ENCODE peak calls at places on chromosomes 2 and 18, in nine cellular contexts. T is SK-N-SH, K is K562, Y is HCT116, H is A549, C is GM23338, L is HepG2, B is GM12878, V is HL-60. I is an unnamed sample.

GRCh38 chr2:185179783-185180182 is 558.8 kb upstream of the FSIP2 start:
- DNase-seq in K (no peak), B (no peak), Y (no peak), L (no peak), V (no peak), T (peak), H (no peak), C (no peak), I (no peak)

GRCh38 chr2:217291259-217291658 is 431.4 kb upstream of the TNP1 start:
- DNase-seq in K (no peak), H (no peak), C (no peak), V (no peak), T (no peak), L (no peak), B (no peak), Y (no peak), I (no peak)

GRCh38 chr18:46711444-46711863 is 45.4 kb downstream of the ST8SIA5 start:
- DNase-seq in T (peak), C (peak), K (peak), B (no peak), H (no peak), Y (no peak), V (no peak), L (no peak), I (no peak)

GRCh38 chr18:63205791-63206252 is 113.7 kb downstream of the BCL2 start:
- DNase-seq in V (no peak), H (no peak), B (no peak), Y (no peak), C (no peak), T (no peak), L (no peak), K (no peak), I (no peak)

GRCh38 chr2:187617925-187618324 is 63.7 kb upstream of the TFPI start:
- DNase-seq in V (no peak), Y (no peak), L (no peak), K (no peak), C (no peak), B (no peak), T (no peak), H (no peak), I (no peak)

GRCh38 chr18:67400502-67401117 is 115.9 kb downstream of the DSEL start:
- DNase-seq in V (no peak), T (no peak), B (no peak), Y (no peak), H (no peak), K (no peak), C (no peak), L (no peak), I (no peak)

GRCh38 chr18:73340135-73340934 is 472.5 kb upstream of the NETO1 start:
- DNase-seq in K (no peak), Y (no peak), L (peak), C (no peak), H (no peak), T (no peak), B (peak), V (no peak), I (no peak)

GRCh38 chr2:170814551-170815245 is 2.0 kb upstream of the GAD1 start:
- DNase-seq in K (no peak), T (no peak), H (no peak), L (no peak), C (peak), V (no peak), Y (no peak), B (no peak), I (no peak)

GRCh38 chr2:188940171-188940570 is 34.0 kb upstream of the COL3A1 start:
- DNase-seq in L (no peak), V (no peak), C (no peak), H (no peak), B (no peak), K (no peak), Y (no peak), T (no peak), I (no peak)

GRCh38 chr2:230408244-230408842 is 7.7 kb upstream of the SP100 start:
- DNase-seq in L (no peak), Y (no peak), T (no peak), K (no peak), H (no peak), B (no peak), C (no peak), V (no peak), I (no peak)

GRCh38 chr2:174333502-174334277 is 1.1 kb upstream of the SP9 start:
- DNase-seq in T (no peak), V (no peak), Y (no peak), B (no peak), C (peak), H (no peak), K (no peak), L (no peak), I (no peak)

GRCh38 chr2:16218161-16218560 is 277.8 kb downstream of the MYCN start:
- DNase-seq in T (no peak), V (no peak), L (no peak), C (no peak), Y (no peak), K (no peak), H (no peak), B (no peak), I (no peak)

GRCh38 chr2:236861196-236861875 is 224.4 kb upstream of the COPS8 start:
- DNase-seq in H (no peak), Y (no peak), V (no peak), B (no peak), K (no peak), C (no peak), T (no peak), L (no peak), I (no peak)

GRCh38 chr18:12376034-12376717 is 851 bp downstream of the AFG3L2 start:
- DNase-seq in Y (no peak), V (no peak), T (peak), K (no peak), L (peak), H (no peak), C (peak), B (no peak), I (no peak)

GRCh38 chr2:150705357-150705756 is 217.9 kb upstream of the RND3 start:
- DNase-seq in K (no peak), T (no peak), B (no peak), L (no peak), H (no peak), C (no peak), V (no peak), Y (no peak), I (no peak)

GRCh38 chr2:204264068-204264693 is 281.1 kb upstream of the PARD3B start:
- DNase-seq in Y (no peak), L (no peak), V (no peak), C (peak), B (no peak), T (no peak), H (no peak), K (no peak), I (no peak)

GRCh38 chr2:54691439-54692135 is 31.9 kb upstream of the EML6 start:
- DNase-seq in T (no peak), K (peak), V (no peak), Y (no peak), L (peak), C (no peak), H (no peak), B (no peak), I (no peak)

GRCh38 chr18:7325126-7325430 is 94.2 kb downstream of the LRRC30 start:
- DNase-seq in H (no peak), K (no peak), T (no peak), V (no peak), Y (no peak), L (no peak), B (no peak), C (no peak), I (no peak)

GRCh38 chr18:10544093-10544748 is 18.4 kb downstream of the NAPG start:
- DNase-seq in T (no peak), Y (no peak), C (peak), H (no peak), V (no peak), K (no peak), B (no peak), L (no peak), I (no peak)

GRCh38 chr18:6557052-6557451 is 142.3 kb upstream of the L3MBTL4 start:
- DNase-seq in B (no peak), H (no peak), V (no peak), K (no peak), T (peak), C (peak), L (no peak), Y (no peak), I (no peak)

GRCh38 chr18:42192251-42193248 is 237.5 kb downstream of the PIK3C3 start:
- DNase-seq in L (peak), V (no peak), H (no peak), K (no peak), C (no peak), Y (no peak), B (no peak), T (peak), I (no peak)

GRCh38 chr2:62895632-62896009 is 155.0 kb upstream of the OTX1 start:
- DNase-seq in B (no peak), H (no peak), K (no peak), L (no peak), T (no peak), V (no peak), C (no peak), Y (no peak), I (no peak)

GRCh38 chr18:13165636-13166423 is 52.7 kb upstream of the LDLRAD4 start:
- DNase-seq in L (no peak), H (no peak), C (peak), B (no peak), K (no peak), Y (no peak), V (no peak), T (no peak), I (no peak)

GRCh38 chr2:217742276-217742675 is 260.5 kb downstream of the TNS1 start:
- DNase-seq in B (no peak), K (no peak), H (no peak), C (no peak), V (no peak), Y (no peak), T (no peak), L (no peak), I (no peak)

GRCh38 chr2:137185378-137186078 is 420.2 kb downstream of the THSD7B start:
- DNase-seq in K (no peak), V (no peak), Y (no peak), T (no peak), H (no peak), L (no peak), B (no peak), C (no peak), I (no peak)

GRCh38 chr2:105635564-105635963 is 109.1 kb upstream of the NCK2 start:
- DNase-seq in B (no peak), V (no peak), T (no peak), L (no peak), H (no peak), C (no peak), K (no peak), Y (no peak), I (no peak)

GRCh38 chr2:3423492-3424170 is 44.1 kb downstream of the TRAPPC12 start:
- DNase-seq in T (peak), K (peak), L (peak), B (peak), V (peak), Y (peak), H (peak), C (peak), I (peak)

GRCh38 chr2:164061129-164061746 is 325.4 kb upstream of the FIGN start:
- DNase-seq in T (peak), C (peak), Y (peak), L (peak), H (peak), K (peak), V (peak), B (peak), I (peak)

GRCh38 chr2:64485302-64485701 is 31.3 kb downstream of the LGALSL start:
- DNase-seq in H (no peak), T (no peak), C (no peak), K (no peak), V (no peak), B (no peak), Y (no peak), L (no peak), I (no peak)

GRCh38 chr18:61606759-61607158 is 273.5 kb downstream of the CDH20 start:
- DNase-seq in L (no peak), Y (peak), K (peak), B (no peak), H (peak), V (no peak), T (no peak), C (peak), I (peak)

GRCh38 chr18:45324489-45325111 is 290.7 kb upstream of the SLC14A2 start:
- DNase-seq in Y (no peak), H (no peak), B (no peak), L (no peak), K (no peak), V (no peak), T (no peak), C (peak), I (no peak)

GRCh38 chr2:238771639-238772038 is 76.2 kb upstream of the TWIST2 start:
- DNase-seq in K (no peak), C (no peak), Y (no peak), T (no peak), L (no peak), H (no peak), B (no peak), V (no peak), I (no peak)

GRCh38 chr2:125167152-125167551 is 1142.1 kb downstream of the CNTNAP5 start:
- DNase-seq in L (no peak), T (no peak), B (no peak), H (no peak), Y (no peak), C (no peak), V (no peak), K (no peak), I (no peak)

GRCh38 chr2:230054079-230054478 is 14.6 kb downstream of the SLC16A14 start:
- DNase-seq in H (no peak), C (no peak), V (no peak), B (no peak), T (no peak), Y (no peak), K (no peak), L (no peak), I (no peak)

GRCh38 chr18:43830905-43831304 is 553.6 kb upstream of the SYT4 start:
- DNase-seq in B (no peak), T (no peak), Y (no peak), L (no peak), V (no peak), K (no peak), H (no peak), C (peak), I (no peak)

GRCh38 chr2:230619471-230619870 is 93.2 kb upstream of the CAB39 start:
- DNase-seq in H (no peak), Y (no peak), B (no peak), C (peak), T (no peak), L (no peak), K (no peak), V (no peak), I (no peak)

GRCh38 chr2:49165662-49166061 is 11.3 kb upstream of the FSHR start:
- DNase-seq in V (no peak), C (no peak), K (no peak), B (no peak), H (no peak), Y (no peak), L (no peak), T (no peak), I (no peak)

GRCh38 chr18:46293699-46294300 is 189.6 kb downstream of the HAUS1 start:
- DNase-seq in L (no peak), V (no peak), H (no peak), K (no peak), T (no peak), Y (no peak), B (no peak), C (peak), I (no peak)

GRCh38 chr2:88933077-88933476 is 241.6 kb downstream of the RPIA start:
- DNase-seq in L (no peak), Y (no peak), C (no peak), V (no peak), H (no peak), T (no peak), B (no peak), K (no peak), I (no peak)

GRCh38 chr2:88932677-88933076 is 241.2 kb downstream of the RPIA start:
- DNase-seq in H (no peak), L (no peak), V (no peak), B (no peak), K (no peak), C (no peak), Y (no peak), T (no peak), I (no peak)

DNA sequence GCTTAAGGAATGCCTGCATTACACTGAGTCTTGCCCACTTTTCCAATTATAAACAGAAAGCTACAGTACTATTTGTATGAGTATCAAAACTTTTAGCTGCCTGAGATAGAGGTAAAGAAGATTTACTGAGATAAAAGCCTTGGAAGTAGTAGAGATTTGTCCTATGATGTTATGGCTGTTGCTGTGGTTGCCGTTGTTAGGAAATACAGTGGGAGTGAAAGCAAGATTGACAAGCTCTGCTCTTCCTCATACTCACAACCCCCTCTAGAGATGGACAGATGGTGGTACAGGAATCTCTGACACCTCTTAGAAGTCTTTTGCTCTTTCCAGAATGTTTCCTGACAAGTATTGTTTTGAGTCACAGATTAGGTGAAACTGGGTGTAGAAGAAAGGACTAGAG is 242.5 kb downstream of the RPIA start:
- DNase-seq in Y (no peak), C (peak), L (peak), B (no peak), V (peak), K (no peak), T (no peak), H (no peak), I (no peak)
- TF ChIP-seq REST in Y (no peak), C (no peak), L (no peak), B (no peak), V (no peak), K (no peak), T (no peak), H (no peak), I (no peak)

GRCh38 chr2:128770143-128771080 is 451.7 kb upstream of the HS6ST1 start:
- DNase-seq in Y (no peak), L (no peak), T (no peak), H (no peak), C (no peak), V (no peak), B (no peak), K (no peak), I (no peak)
- TF ChIP-seq REST in Y (no peak), L (no peak), T (no peak), H (no peak), C (no peak), V (no peak), B (no peak), K (no peak), I (no peak)

GRCh38 chr18:29531746-29532145 is 1354.8 kb upstream of the CDH2 start:
- DNase-seq in H (no peak), B (no peak), Y (no peak), K (no peak), V (no peak), C (no peak), L (no peak), T (no peak), I (no peak)
- TF ChIP-seq REST in H (no peak), B (no peak), Y (no peak), K (no peak), V (no peak), C (no peak), L (no peak), T (no peak), I (no peak)

GRCh38 chr2:121570665-121571055 is 40.0 kb downstream of the RNU4ATAC start:
- DNase-seq in K (no peak), L (no peak), C (no peak), Y (no peak), V (no peak), H (no peak), T (no peak), B (no peak), I (no peak)
- TF ChIP-seq REST in K (no peak), L (no peak), C (no peak), Y (no peak), V (no peak), H (no peak), T (no peak), B (no peak), I (no peak)

GRCh38 chr18:77016936-77017335 is 115.6 kb downstream of the MBP start:
- DNase-seq in K (no peak), H (no peak), B (no peak), V (no peak), C (no peak), Y (no peak), T (no peak), L (no peak), I (no peak)
- TF ChIP-seq REST in K (no peak), H (no peak), B (no peak), V (no peak), C (no peak), Y (no peak), T (no peak), L (no peak), I (no peak)

GRCh38 chr2:181978351-181979150 is 7.1 kb upstream of the PPP1R1C start:
- DNase-seq in V (no peak), B (no peak), K (no peak), L (no peak), Y (no peak), H (no peak), T (no peak), C (no peak), I (no peak)

GRCh38 chr2:181973379-181973778 is 12.3 kb upstream of the PPP1R1C start:
- DNase-seq in H (no peak), C (no peak), V (no peak), Y (no peak), B (no peak), T (no peak), K (no peak), L (no peak), I (no peak)

GRCh38 chr2:181972431-181973190 is 13.0 kb upstream of the PPP1R1C start:
- DNase-seq in Y (no peak), C (no peak), H (no peak), T (no peak), V (no peak), B (no peak), L (no peak), K (no peak), I (no peak)

DNA sequence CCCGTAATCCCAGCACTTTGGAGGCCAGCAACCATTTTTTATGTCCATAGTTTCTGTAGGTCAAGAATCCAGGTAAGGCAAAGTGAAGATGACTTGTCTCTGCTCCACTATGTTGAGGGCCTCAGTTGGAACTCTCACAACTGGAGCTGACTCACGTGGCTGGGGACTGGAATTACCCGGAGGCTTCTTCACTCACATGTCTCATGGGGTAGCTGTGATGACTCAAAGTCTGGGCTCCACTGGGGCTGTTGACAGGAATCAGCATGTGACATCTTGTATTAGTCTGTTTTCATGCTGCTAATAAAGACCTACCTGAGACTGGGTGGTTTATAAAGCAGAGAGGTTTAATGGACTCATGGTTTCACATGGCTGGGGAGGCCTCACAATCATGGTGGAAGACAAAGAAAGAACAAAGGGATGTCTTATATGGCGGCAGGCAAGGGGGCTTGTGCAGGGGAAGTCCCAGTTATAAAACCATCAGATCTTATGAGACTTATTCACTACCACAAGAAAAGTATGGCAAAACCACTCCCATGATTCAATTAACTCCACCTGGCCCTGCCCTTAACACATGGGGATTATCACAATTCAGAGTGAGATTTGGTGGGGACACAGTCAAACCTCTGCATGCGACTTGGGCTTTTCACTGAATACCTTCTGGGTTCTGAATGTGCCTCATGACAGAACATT is 7.8 kb upstream of the PPP1R1C start:
- DNase-seq in C (no peak), B (no peak), K (no peak), H (peak), V (no peak), Y (no peak), T (no peak), L (no peak), I (no peak)
- TF ChIP-seq REST in C (no peak), B (no peak), K (no peak), H (no peak), V (no peak), Y (no peak), T (no peak), L (no peak), I (no peak)

DNA sequence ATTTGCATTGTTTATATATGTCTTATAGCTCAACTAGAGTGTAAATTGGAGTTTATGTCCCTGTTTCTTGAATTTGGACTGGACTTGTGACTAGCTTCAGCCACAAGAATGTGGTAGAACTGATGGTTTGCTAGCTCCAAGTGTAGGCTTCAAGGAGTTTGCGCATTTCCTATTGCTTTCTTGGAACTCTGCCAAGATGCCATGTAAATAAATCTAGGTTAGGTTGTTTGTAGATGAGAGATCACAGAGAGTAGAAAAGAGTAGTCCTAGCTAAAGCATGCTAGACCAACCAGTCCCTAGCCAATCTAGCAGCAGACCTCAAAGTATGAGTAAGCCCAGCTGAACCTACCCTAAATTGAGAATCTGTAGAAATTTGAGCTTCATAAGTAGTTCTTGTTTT is 183.0 kb upstream of the CYP26B1 start:
- DNase-seq in V (no peak), T (no peak), K (no peak), H (no peak), L (peak), B (no peak), Y (no peak), C (no peak), I (no peak)
- TF ChIP-seq REST in V (no peak), T (no peak), K (no peak), H (no peak), L (no peak), B (no peak), Y (no peak), C (no peak), I (no peak)